ENCODE peak calls at places on chromosomes 13 and 19, in seven cellular contexts. One of them, this sample, is unnamed.

GRCh38 chr13:24149306-24150032 is 11.1 kb upstream of the SPATA13 start:
- DNase-seq in fibroblast of lung: peak; percentile 56
- DNase-seq in DND-41: no peak
- DNase-seq in HCT116: no peak
- DNase-seq in IMR-90: no peak
- DNase-seq in GM23338: no peak
- DNase-seq in GM23248: peak; percentile 64
- DNase-seq in this sample: no peak

GRCh38 chr13:43359536-43359935 is 336.1 kb downstream of the DNAJC15 start:
- DNase-seq in GM23248: no peak
- DNase-seq in IMR-90: no peak
- DNase-seq in DND-41: no peak
- DNase-seq in fibroblast of lung: no peak
- DNase-seq in HCT116: no peak
- DNase-seq in GM23338: peak; percentile 45
- DNase-seq in this sample: no peak

GRCh38 chr13:103325675-103326074 is 259.5 kb upstream of the SLC10A2 start:
- DNase-seq in HCT116: no peak
- DNase-seq in GM23248: no peak
- DNase-seq in DND-41: no peak
- DNase-seq in IMR-90: no peak
- DNase-seq in fibroblast of lung: no peak
- DNase-seq in GM23338: peak; percentile 48
- DNase-seq in this sample: no peak

GRCh38 chr13:40637644-40638043 is 28.8 kb downstream of the FOXO1 start:
- DNase-seq in IMR-90: no peak
- DNase-seq in GM23248: no peak
- DNase-seq in DND-41: no peak
- DNase-seq in HCT116: no peak
- DNase-seq in fibroblast of lung: no peak
- DNase-seq in GM23338: no peak
- DNase-seq in this sample: no peak

GRCh38 chr13:29707876-29708543 is 112.5 kb upstream of the SLC7A1 start:
- DNase-seq in GM23338: peak; percentile 90
- DNase-seq in GM23248: peak; percentile 79
- DNase-seq in fibroblast of lung: peak; percentile 34
- DNase-seq in IMR-90: peak; percentile 41
- DNase-seq in HCT116: peak; percentile 21
- DNase-seq in DND-41: peak; percentile 57
- DNase-seq in this sample: peak; percentile 41

GRCh38 chr13:110248449-110249143 is 58.4 kb downstream of the COL4A1 start:
- DNase-seq in HCT116: no peak
- DNase-seq in DND-41: no peak
- DNase-seq in GM23338: no peak
- DNase-seq in GM23248: no peak
- DNase-seq in IMR-90: no peak
- DNase-seq in fibroblast of lung: no peak
- DNase-seq in this sample: no peak

GRCh38 chr19:6876790-6877189 is 10.6 kb upstream of the ADGRE1 start:
- DNase-seq in fibroblast of lung: no peak
- DNase-seq in GM23248: no peak
- DNase-seq in GM23338: no peak
- DNase-seq in HCT116: no peak
- DNase-seq in IMR-90: no peak
- DNase-seq in DND-41: no peak
- DNase-seq in this sample: no peak

GRCh38 chr13:105918842-105919741 is 616.4 kb downstream of the EFNB2 start:
- DNase-seq in fibroblast of lung: peak; percentile 91
- DNase-seq in DND-41: no peak
- DNase-seq in GM23338: peak; percentile 27
- DNase-seq in IMR-90: peak; percentile 82
- DNase-seq in GM23248: peak; percentile 51
- DNase-seq in HCT116: peak; percentile 88
- DNase-seq in this sample: peak; percentile 71

DNA sequence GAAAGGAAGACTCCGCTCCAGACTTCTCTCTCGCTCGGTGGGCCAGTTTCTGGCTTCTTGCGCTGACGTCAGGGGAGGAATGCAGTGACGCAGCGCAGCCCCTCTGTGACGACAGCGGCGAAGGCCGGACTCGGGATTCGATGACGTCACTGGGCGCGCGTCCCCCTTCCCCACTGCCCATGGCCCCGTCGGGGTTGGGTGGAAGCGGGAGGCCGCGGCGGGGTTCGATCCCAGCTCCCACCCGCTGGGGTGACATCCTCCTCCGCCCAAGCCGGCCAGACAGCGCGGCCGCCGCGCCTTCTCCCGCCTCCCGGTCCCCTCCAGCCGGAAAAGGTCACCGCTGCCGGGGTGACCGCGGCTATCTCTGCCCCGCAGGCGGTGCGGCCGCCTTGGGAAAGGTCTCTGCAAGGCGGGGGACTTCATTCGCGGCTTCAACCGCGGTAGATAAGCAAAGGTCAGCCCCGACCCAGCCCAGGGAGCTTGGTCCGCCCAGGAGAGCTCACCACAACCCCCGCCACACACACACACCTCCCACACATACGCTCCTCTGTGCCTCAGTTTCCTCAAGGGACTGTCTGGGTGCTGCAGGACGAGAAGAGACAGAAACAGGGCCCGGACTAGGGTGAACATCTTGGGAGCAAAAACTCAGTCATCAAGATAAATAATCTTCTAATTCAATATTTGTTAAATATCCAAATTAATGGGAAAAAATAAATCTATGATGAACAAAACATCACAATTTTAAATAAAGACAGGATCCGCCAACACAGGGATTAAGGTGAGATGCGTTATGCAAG is 844 bp upstream of the RFX1 start:
- DNase-seq in fibroblast of lung: no peak
- DNase-seq in HCT116: no peak
- DNase-seq in IMR-90: no peak
- DNase-seq in GM23338: peak; percentile 93
- DNase-seq in GM23248: no peak
- DNase-seq in DND-41: no peak
- DNase-seq in this sample: peak; percentile 93
- H2AFZ ChIP-seq in fibroblast of lung: peak overlapping the region; percentile 59
- H2AFZ ChIP-seq in HCT116: peak overlapping the region; percentile 54
- H2AFZ ChIP-seq in IMR-90: peak overlapping the region; percentile 98
- H2AFZ ChIP-seq in GM23338: peak overlapping the region; percentile 98
- H2AFZ ChIP-seq in GM23248: peak overlapping the region; percentile 85
- H2AFZ ChIP-seq in DND-41: peak overlapping the region; percentile 92
- H2AFZ ChIP-seq in this sample: peak overlapping the region; percentile 93

DNA sequence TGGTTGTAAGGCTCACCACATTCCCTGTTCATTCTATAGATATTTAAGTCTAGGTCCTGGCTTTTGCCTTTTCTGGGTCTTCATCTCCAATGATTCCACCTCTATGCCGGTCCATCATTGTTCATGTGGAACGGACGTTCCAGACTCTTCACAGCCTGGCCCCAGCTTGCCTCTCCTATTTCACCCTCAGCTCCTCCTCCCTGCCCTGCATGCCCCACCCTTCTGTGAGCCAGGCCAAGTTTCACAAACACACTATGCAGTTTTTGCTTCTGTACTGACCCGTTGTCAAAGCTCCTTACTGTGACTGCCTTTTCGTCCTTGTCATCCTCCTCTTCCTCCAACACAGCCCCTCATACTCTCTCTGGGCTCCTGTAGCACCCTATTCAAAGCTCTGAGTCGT is 31.3 kb downstream of the TEX26 start:
- DNase-seq in HCT116: no peak
- DNase-seq in DND-41: no peak
- DNase-seq in fibroblast of lung: peak; percentile 53
- DNase-seq in GM23248: peak; percentile 53
- DNase-seq in GM23338: no peak
- DNase-seq in IMR-90: peak; percentile 29
- DNase-seq in this sample: no peak
- H2AFZ ChIP-seq in HCT116: peak overlapping the region; percentile 10
- H2AFZ ChIP-seq in DND-41: no peak overlapping the region
- H2AFZ ChIP-seq in fibroblast of lung: peak overlapping the region; percentile 54
- H2AFZ ChIP-seq in GM23248: peak overlapping the region; percentile 39
- H2AFZ ChIP-seq in GM23338: no peak overlapping the region
- H2AFZ ChIP-seq in IMR-90: peak overlapping the region; percentile 73
- H2AFZ ChIP-seq in this sample: no peak overlapping the region

DNA sequence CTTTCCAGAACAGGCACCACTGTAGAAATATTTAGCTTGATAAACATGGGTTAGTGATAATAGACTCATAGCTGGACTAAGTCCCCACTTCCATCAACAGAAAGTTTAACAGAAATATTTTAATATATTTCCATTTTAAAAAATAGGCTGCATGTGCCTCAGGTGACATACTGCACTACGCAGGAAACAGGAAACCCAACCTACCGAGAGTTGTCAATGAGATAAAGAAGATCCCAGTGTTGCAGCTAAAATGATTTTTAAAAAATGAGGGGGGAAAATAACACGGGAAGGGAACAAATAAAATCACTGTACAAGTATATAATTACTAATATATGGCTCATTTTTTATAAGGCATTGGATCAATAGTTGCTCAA is 154.8 kb downstream of the TBC1D4 start:
- DNase-seq in GM23248: no peak
- DNase-seq in DND-41: no peak
- DNase-seq in IMR-90: no peak
- DNase-seq in fibroblast of lung: no peak
- DNase-seq in HCT116: no peak
- DNase-seq in GM23338: no peak
- DNase-seq in this sample: no peak
- H2AFZ ChIP-seq in GM23248: no peak overlapping the region
- H2AFZ ChIP-seq in DND-41: no peak overlapping the region
- H2AFZ ChIP-seq in IMR-90: no peak overlapping the region
- H2AFZ ChIP-seq in fibroblast of lung: no peak overlapping the region
- H2AFZ ChIP-seq in HCT116: no peak overlapping the region
- H2AFZ ChIP-seq in GM23338: no peak overlapping the region
- H2AFZ ChIP-seq in this sample: peak overlapping the region; percentile 76

GRCh38 chr13:32045963-32046785 is 14.6 kb downstream of the FRY start:
- DNase-seq in GM23338: peak; percentile 31
- DNase-seq in HCT116: no peak
- DNase-seq in GM23248: peak; percentile 53
- DNase-seq in DND-41: peak; percentile 29
- DNase-seq in fibroblast of lung: peak; percentile 67
- DNase-seq in IMR-90: peak; percentile 56
- DNase-seq in this sample: no peak
- H2AFZ ChIP-seq in GM23338: no peak overlapping the region
- H2AFZ ChIP-seq in HCT116: no peak overlapping the region
- H2AFZ ChIP-seq in GM23248: peak overlapping the region; percentile 78
- H2AFZ ChIP-seq in DND-41: peak overlapping the region; percentile 80
- H2AFZ ChIP-seq in fibroblast of lung: peak overlapping the region; percentile 64
- H2AFZ ChIP-seq in IMR-90: no peak overlapping the region
- H2AFZ ChIP-seq in this sample: peak overlapping the region; percentile 54

GRCh38 chr19:49638360-49638759 is 1.6 kb downstream of the RRAS start:
- DNase-seq in DND-41: no peak
- DNase-seq in IMR-90: no peak
- DNase-seq in GM23248: peak; percentile 79
- DNase-seq in fibroblast of lung: no peak
- DNase-seq in GM23338: peak; percentile 61
- DNase-seq in HCT116: no peak
- DNase-seq in this sample: no peak
- H2AFZ ChIP-seq in DND-41: no peak overlapping the region
- H2AFZ ChIP-seq in IMR-90: peak overlapping the region; percentile 56
- H2AFZ ChIP-seq in GM23248: peak overlapping the region; percentile 14
- H2AFZ ChIP-seq in fibroblast of lung: no peak overlapping the region
- H2AFZ ChIP-seq in GM23338: peak overlapping the region; percentile 28
- H2AFZ ChIP-seq in HCT116: no peak overlapping the region
- H2AFZ ChIP-seq in this sample: no peak overlapping the region